ENCODE peak calls at places on chromosomes 4 and X, in seven cellular contexts. J is lower leg skin; T is SJSA1; U is tibial artery; F is fibroblast of pulmonary artery; D is stimulated activated CD4-positive, alpha-beta T cell treated with anti-CD3 and anti-CD28 coated beads, Interleukin-4, amount 100 ng/mL, for 24 hours; N is germinal center. Q is an unnamed sample.
A peak's percentile ranks its signal among the peaks of the same experiment; 100 is the strongest.

GRCh38 chrX:41480508-41481260 is 33.5 kb downstream of the NYX start:
- DNase-seq in J (no peak), T (no peak), U (no peak), F (no peak), D (no peak), N (no peak), Q (no peak)

GRCh38 chr4:137587796-137588195 is 55.5 kb upstream of the PCDH18 start:
- DNase-seq in J (no peak), T (no peak), U (no peak), F (peak; percentile 63), D (no peak), N (no peak), Q (no peak)

GRCh38 chr4:44670466-44671199 is 7.6 kb upstream of the GUF1 start:
- DNase-seq in J (no peak), T (no peak), U (no peak), F (peak; percentile 11), D (no peak), N (no peak), Q (no peak)

GRCh38 chrX:57453901-57454300 is 137.9 kb upstream of the ZXDB start:
- DNase-seq in J (no peak), T (no peak), U (no peak), F (peak; percentile 20), D (peak; percentile 2), N (peak; percentile 3), Q (peak; percentile 75)

GRCh38 chr4:151687021-151687640 is 73.7 kb downstream of the GATB start:
- DNase-seq in J (no peak), T (no peak), U (no peak), F (no peak), D (no peak), N (no peak), Q (no peak)

GRCh38 chrX:3549442-3549875 is 164.0 kb downstream of the PRKX start:
- DNase-seq in J (no peak), T (peak; percentile 43), U (no peak), F (peak; percentile 45), D (no peak), N (no peak), Q (no peak)

GRCh38 chr4:1012031-1012739 is 759 bp downstream of the FGFRL1 start:
- DNase-seq in J (no peak), T (no peak), U (no peak), F (no peak), D (peak; percentile 31), N (no peak), Q (no peak)

GRCh38 chr4:7808752-7809151 is 130.9 kb downstream of the AFAP1 start:
- DNase-seq in J (no peak), T (peak; percentile 32), U (no peak), F (peak; percentile 88), D (no peak), N (no peak), Q (no peak)

GRCh38 chr4:17633600-17633999 is 19.2 kb downstream of the MED28 start:
- DNase-seq in J (peak; percentile 68), T (no peak), U (no peak), F (no peak), D (no peak), N (no peak), Q (no peak)

GRCh38 chr4:60133414-60133813 is 1066.7 kb upstream of the ADGRL3 start:
- DNase-seq in J (no peak), T (no peak), U (no peak), F (peak; percentile 10), D (no peak), N (no peak), Q (no peak)

GRCh38 chr4:155906554-155907247 is 3.2 kb downstream of the TDO2 start:
- DNase-seq in J (no peak), T (peak; percentile 71), U (peak; percentile 33), F (peak; percentile 97), D (no peak), N (no peak), Q (no peak)

GRCh38 chrX:16822723-16823122 is 36.5 kb downstream of the TXLNG start:
- DNase-seq in J (no peak), T (no peak), U (no peak), F (peak; percentile 89), D (no peak), N (no peak), Q (no peak)

GRCh38 chr4:105808459-105809041 is 86.7 kb upstream of the NPNT start:
- DNase-seq in J (no peak), T (no peak), U (peak; percentile 36), F (peak; percentile 81), D (no peak), N (no peak), Q (no peak)

GRCh38 chrX:3176439-3176820 is 135.2 kb downstream of the ARSF start:
- DNase-seq in J (no peak), T (no peak), U (peak; percentile 21), F (peak; percentile 52), D (no peak), N (no peak), Q (no peak)

GRCh38 chr4:140330311-140330900 is 43.0 kb upstream of the SCOC start:
- DNase-seq in J (no peak), T (no peak), U (no peak), F (peak; percentile 70), D (no peak), N (peak; percentile 19), Q (peak; percentile 69)

GRCh38 chr4:89823416-89823815 is 13.5 kb downstream of the SNCA start:
- DNase-seq in J (no peak), T (no peak), U (no peak), F (peak; percentile 80), D (no peak), N (no peak), Q (no peak)

GRCh38 chrX:12329476-12329875 is 191.2 kb downstream of the FRMPD4 start:
- DNase-seq in J (no peak), T (no peak), U (no peak), F (no peak), D (no peak), N (no peak), Q (no peak)

GRCh38 chrX:39248330-39248729 is 447.1 kb downstream of the MID1IP1 start:
- DNase-seq in J (no peak), T (no peak), U (no peak), F (no peak), D (no peak), N (no peak), Q (no peak)

GRCh38 chr4:86286729-86287128 is 73.1 kb downstream of the MAPK10 start:
- DNase-seq in J (no peak), T (no peak), U (no peak), F (no peak), D (no peak), N (no peak), Q (no peak)

GRCh38 chrX:132716006-132716405 is 227.2 kb upstream of the MBNL3 start:
- DNase-seq in J (no peak), T (no peak), U (no peak), F (no peak), D (no peak), N (no peak), Q (no peak)

GRCh38 chr4:90318208-90318607 is 191.0 kb downstream of the CCSER1 start:
- DNase-seq in J (no peak), T (no peak), U (no peak), F (peak; percentile 84), D (no peak), N (no peak), Q (no peak)

GRCh38 chr4:146648384-146648783 is 9.7 kb downstream of the POU4F2 start:
- DNase-seq in J (no peak), T (no peak), U (no peak), F (no peak), D (no peak), N (no peak), Q (no peak)

GRCh38 chr4:158826882-158827281 is 58.1 kb downstream of the FNIP2 start:
- DNase-seq in J (no peak), T (no peak), U (no peak), F (no peak), D (no peak), N (no peak), Q (no peak)